ENCODE peak calls at places on chromosomes 6 and 20, in seven cellular contexts. V is heart right ventricle, A is ovary, D is AG04449, Q is choroid plexus epithelial cell, R is cardiac fibroblast, U is GM12864. P is an unnamed sample.
A peak's percentile ranks its signal among the peaks of the same experiment; 100 is the strongest.

GRCh38 chr6:154329350-154330170 is 27.0 kb downstream of the IPCEF1 start:
- DNase-seq in Q (no peak), V (no peak), R (no peak), U (no peak), D (no peak), A (no peak), P (peak; percentile 10)

GRCh38 chr6:158016571-158017383 is 35.1 kb downstream of the SYNJ2 start:
- DNase-seq in R (no peak), V (no peak), Q (peak; percentile 84), A (no peak), D (no peak), U (no peak), P (no peak)

GRCh38 chr6:98203170-98203806 is 631.1 kb upstream of the POU3F2 start:
- DNase-seq in D (no peak), V (no peak), U (no peak), Q (peak; percentile 2), R (peak; percentile 3), A (no peak), P (no peak)

GRCh38 chr6:78770766-78771165 is 96.6 kb upstream of the IRAK1BP1 start:
- DNase-seq in V (no peak), A (no peak), U (no peak), R (peak; percentile 25), D (no peak), Q (no peak), P (peak; percentile 5)

GRCh38 chr6:170025341-170026271 is 265.3 kb downstream of the DLL1 start:
- DNase-seq in A (peak; percentile 24), D (no peak), Q (no peak), R (no peak), U (no peak), V (no peak), P (no peak)

GRCh38 chr6:32176476-32177181 is 745 bp upstream of the AGPAT1 start:
- DNase-seq in U (no peak), A (no peak), V (no peak), Q (peak; percentile 75), R (peak; percentile 68), D (no peak), P (peak; percentile 71)

GRCh38 chr6:107154131-107154906 is 39.0 kb upstream of the BEND3 start:
- DNase-seq in A (no peak), U (no peak), R (no peak), V (no peak), D (no peak), Q (no peak), P (no peak)

GRCh38 chr6:38234934-38235678 is 404.6 kb downstream of the BTBD9 start:
- DNase-seq in D (no peak), V (no peak), A (no peak), U (peak; percentile 73), Q (no peak), R (no peak), P (no peak)

GRCh38 chr20:20304942-20305341 is 63.0 kb upstream of the INSM1 start:
- DNase-seq in Q (no peak), U (no peak), V (no peak), R (no peak), A (no peak), D (no peak), P (no peak)

GRCh38 chr6:137290601-137291261 is 71.5 kb upstream of the IFNGR1 start:
- DNase-seq in D (no peak), V (no peak), R (no peak), Q (no peak), U (no peak), A (no peak), P (no peak)

GRCh38 chr6:33254591-33254990 is 17.1 kb downstream of the VPS52 start:
- DNase-seq in A (no peak), U (no peak), R (no peak), V (no peak), D (no peak), Q (no peak), P (no peak)

GRCh38 chr6:5151955-5152401 is 66.8 kb downstream of the PPP1R3G start:
- DNase-seq in D (peak; percentile 64), A (no peak), Q (peak; percentile 58), V (no peak), R (peak; percentile 87), U (no peak), P (peak; percentile 70)

GRCh38 chr6:39377530-39377929 is 55.0 kb upstream of the KCNK16 start:
- DNase-seq in V (peak; percentile 25), R (peak; percentile 80), U (no peak), Q (peak; percentile 89), D (peak; percentile 36), A (peak; percentile 62), P (peak; percentile 60)

GRCh38 chr20:25042531-25043498 is 15.1 kb downstream of the ACSS1 start:
- DNase-seq in V (peak; percentile 70), D (no peak), R (no peak), A (no peak), Q (no peak), U (peak; percentile 68), P (no peak)

GRCh38 chr6:50842861-50843384 is 24.3 kb downstream of the TFAP2B start:
- DNase-seq in U (no peak), Q (no peak), D (no peak), V (no peak), A (no peak), R (no peak), P (no peak)

GRCh38 chr6:49888742-49889431 is 22.6 kb upstream of the CRISP1 start:
- DNase-seq in V (no peak), A (no peak), Q (no peak), U (no peak), R (no peak), D (no peak), P (no peak)

GRCh38 chr20:19964289-19965263 is 52.6 kb upstream of the NAA20 start:
- DNase-seq in U (no peak), D (peak; percentile 59), Q (peak; percentile 95), A (peak; percentile 55), R (peak; percentile 89), V (no peak), P (peak; percentile 88)

GRCh38 chr6:28393912-28394662 is 5.5 kb downstream of the ZSCAN12 start:
- DNase-seq in V (no peak), R (peak; percentile 41), U (no peak), A (no peak), Q (peak; percentile 45), D (no peak), P (peak; percentile 26)
- TF ChIP-seq CTCF in V (no peak), R (peak; percentile 37), U (no peak), A (no peak), Q (peak; percentile 51), D (peak; percentile 8), P (peak; percentile 40)

GRCh38 chr6:141483561-141484061 is 649.1 kb upstream of the GJE1 start:
- DNase-seq in R (peak; percentile 97), U (peak; percentile 87), D (peak; percentile 98), V (no peak), A (no peak), Q (peak; percentile 95), P (peak; percentile 93)

GRCh38 chr6:141488466-141488865 is 644.3 kb upstream of the GJE1 start:
- DNase-seq in U (no peak), R (peak; percentile 65), A (no peak), D (no peak), V (no peak), Q (peak; percentile 64), P (peak; percentile 17)

GRCh38 chr6:141484726-141485125 is 648.0 kb upstream of the GJE1 start:
- DNase-seq in R (peak; percentile 40), D (no peak), U (peak; percentile 75), V (no peak), Q (peak; percentile 40), A (no peak), P (peak; percentile 31)

GRCh38 chr6:141486942-141487341 is 645.8 kb upstream of the GJE1 start:
- DNase-seq in R (peak; percentile 13), Q (no peak), A (no peak), D (no peak), V (no peak), U (no peak), P (no peak)

GRCh38 chr6:141482773-141483172 is 650.0 kb upstream of the GJE1 start:
- DNase-seq in R (peak; percentile 43), A (no peak), D (no peak), V (no peak), Q (peak; percentile 31), U (no peak), P (no peak)
- H3K4me3 ChIP-seq in R (no peak overlapping the region), A (no peak overlapping the region), D (peak overlapping the region; percentile 46), V (no peak overlapping the region), Q (no peak overlapping the region), U (peak overlapping the region; percentile 27), P (no peak overlapping the region)

GRCh38 chr6:117168296-117169059 is 96.9 kb upstream of the VGLL2 start:
- DNase-seq in U (no peak), A (no peak), V (no peak), R (no peak), D (no peak), Q (no peak), P (no peak)

GRCh38 chr6:117165921-117166499 is 99.3 kb upstream of the VGLL2 start:
- DNase-seq in R (no peak), U (no peak), V (no peak), A (no peak), Q (no peak), D (no peak), P (no peak)

GRCh38 chr6:117169781-117170281 is 95.5 kb upstream of the VGLL2 start:
- DNase-seq in A (no peak), Q (no peak), D (no peak), R (no peak), V (no peak), U (no peak), P (no peak)

GRCh38 chr6:117169060-117169635 is 96.2 kb upstream of the VGLL2 start:
- DNase-seq in Q (no peak), R (no peak), D (no peak), A (no peak), U (no peak), V (no peak), P (no peak)

GRCh38 chr6:117167520-117168271 is 97.7 kb upstream of the VGLL2 start:
- DNase-seq in V (no peak), A (no peak), Q (peak; percentile 22), D (no peak), R (no peak), U (no peak), P (no peak)
- TF ChIP-seq CTCF in V (no peak), A (no peak), Q (no peak), D (no peak), R (no peak), U (peak; percentile 24), P (no peak)

GRCh38 chr6:108788416-108788815 is 59.8 kb upstream of the ARMC2 start:
- DNase-seq in V (no peak), D (no peak), U (no peak), R (no peak), Q (no peak), A (no peak), P (no peak)

GRCh38 chr6:108785653-108786052 is 62.6 kb upstream of the ARMC2 start:
- DNase-seq in V (no peak), Q (no peak), A (no peak), U (no peak), D (no peak), R (no peak), P (no peak)

GRCh38 chr6:108793449-108794134 is 54.6 kb upstream of the ARMC2 start:
- DNase-seq in A (no peak), R (no peak), D (no peak), U (no peak), Q (no peak), V (no peak), P (no peak)

GRCh38 chr6:108791700-108792099 is 56.5 kb upstream of the ARMC2 start:
- DNase-seq in D (no peak), Q (no peak), A (no peak), U (no peak), V (no peak), R (no peak), P (no peak)

DNA sequence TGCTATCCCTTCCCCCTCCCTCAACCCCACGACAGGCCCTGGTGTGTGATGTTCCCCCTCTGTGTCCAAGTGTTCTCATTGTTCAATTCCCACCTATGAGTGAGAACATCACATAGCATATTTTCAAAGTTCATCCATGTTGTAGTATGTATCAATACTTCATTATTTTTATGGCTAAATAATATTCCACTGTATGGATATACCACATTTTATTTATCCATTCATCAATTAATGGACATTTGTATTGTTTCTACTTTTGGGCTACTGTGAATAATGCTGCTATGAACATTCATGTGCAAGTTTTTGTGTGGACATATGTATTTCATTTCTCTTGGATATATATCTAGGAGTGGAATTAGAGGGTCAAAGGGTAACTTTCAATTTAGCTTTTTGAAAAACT is 58.7 kb upstream of the ARMC2 start:
- DNase-seq in Q (no peak), D (no peak), U (no peak), A (no peak), V (no peak), R (no peak), P (no peak)
- H3K4me3 ChIP-seq in Q (no peak overlapping the region), D (no peak overlapping the region), U (no peak overlapping the region), A (no peak overlapping the region), V (no peak overlapping the region), R (no peak overlapping the region), P (no peak overlapping the region)

P was measured in fibroblast of the aortic adventitia.